ENCODE peak calls at places on chromosomes 3 and 15, in five cellular contexts. W is HepG2, Y is GM12878, K is K562, C is WTC11. R is an unnamed sample.

GRCh38 chr15:91911878-91912277 is 58.4 kb downstream of the SLCO3A1 start:
- DNase-seq in W (no peak), Y (no peak), K (no peak), C (no peak), R (no peak)

GRCh38 chr15:101676965-101677364 is 24.8 kb upstream of the TM2D3 start:
- DNase-seq in W (no peak), Y (no peak), K (no peak), C (no peak), R (no peak)

GRCh38 chr15:74680461-74680860 is 15.4 kb downstream of the EDC3 start:
- DNase-seq in W (no peak), Y (no peak), K (no peak), C (no peak), R (no peak)

GRCh38 chr3:167691366-167691765 is 37.6 kb upstream of the WDR49 start:
- DNase-seq in W (no peak), Y (peak), K (no peak), C (no peak), R (no peak)

GRCh38 chr15:20358066-20358780 is 183.4 kb downstream of the GOLGA6L6 start:
- DNase-seq in W (no peak), Y (no peak), K (no peak), C (peak), R (no peak)

GRCh38 chr3:182370949-182371348 is 422.4 kb upstream of the ATP11B start:
- DNase-seq in W (no peak), Y (no peak), K (no peak), C (no peak), R (peak)

GRCh38 chr3:9020396-9020795 is 57.1 kb upstream of the RAD18 start:
- DNase-seq in W (no peak), Y (no peak), K (no peak), C (no peak), R (no peak)

GRCh38 chr3:99344216-99344615 is 294.2 kb upstream of the COL8A1 start:
- DNase-seq in W (no peak), Y (no peak), K (no peak), C (no peak), R (no peak)

DNA sequence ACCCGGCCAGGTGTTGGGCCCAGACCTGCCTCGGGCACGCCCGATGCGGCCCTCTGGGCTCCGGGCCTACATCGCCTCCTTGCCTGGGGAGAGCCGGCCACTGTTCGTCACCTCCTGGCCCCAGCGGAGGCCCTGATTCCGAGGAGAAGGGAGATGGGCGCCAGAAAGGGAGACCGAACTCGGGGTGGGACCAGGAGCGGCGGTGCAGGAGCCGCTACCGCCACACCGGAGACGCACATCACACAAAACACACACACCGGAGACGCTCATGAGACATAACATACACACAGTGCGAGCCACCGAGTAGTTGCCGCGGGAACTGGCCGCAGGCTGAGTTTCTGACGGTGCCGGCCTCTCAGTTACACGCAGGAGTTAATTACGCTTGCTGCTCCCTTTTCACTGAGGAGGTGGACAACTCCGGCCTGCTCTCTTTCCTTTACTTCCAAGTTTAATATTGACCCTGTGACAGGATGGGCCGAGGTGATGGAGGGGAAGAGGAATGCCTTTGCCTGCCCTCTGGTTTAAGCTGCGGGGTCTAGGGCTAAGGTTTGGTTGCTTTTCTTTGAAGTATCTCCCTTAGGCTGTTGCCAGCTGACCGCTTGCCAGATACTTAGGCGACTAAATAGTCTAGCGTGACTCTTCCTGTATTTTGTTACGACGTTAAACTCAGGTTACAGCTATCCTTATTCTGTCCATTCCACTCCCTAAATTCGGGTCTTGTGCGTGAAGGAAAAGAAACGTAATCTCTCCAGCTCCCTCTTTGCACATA is 592 bp downstream of the PCNP start:
- DNase-seq in W (peak), Y (peak), K (peak), C (peak), R (no peak)
- TF ChIP-seq MAX in W (no peak), Y (no peak), K (no peak), C (no peak), R (no peak)

DNA sequence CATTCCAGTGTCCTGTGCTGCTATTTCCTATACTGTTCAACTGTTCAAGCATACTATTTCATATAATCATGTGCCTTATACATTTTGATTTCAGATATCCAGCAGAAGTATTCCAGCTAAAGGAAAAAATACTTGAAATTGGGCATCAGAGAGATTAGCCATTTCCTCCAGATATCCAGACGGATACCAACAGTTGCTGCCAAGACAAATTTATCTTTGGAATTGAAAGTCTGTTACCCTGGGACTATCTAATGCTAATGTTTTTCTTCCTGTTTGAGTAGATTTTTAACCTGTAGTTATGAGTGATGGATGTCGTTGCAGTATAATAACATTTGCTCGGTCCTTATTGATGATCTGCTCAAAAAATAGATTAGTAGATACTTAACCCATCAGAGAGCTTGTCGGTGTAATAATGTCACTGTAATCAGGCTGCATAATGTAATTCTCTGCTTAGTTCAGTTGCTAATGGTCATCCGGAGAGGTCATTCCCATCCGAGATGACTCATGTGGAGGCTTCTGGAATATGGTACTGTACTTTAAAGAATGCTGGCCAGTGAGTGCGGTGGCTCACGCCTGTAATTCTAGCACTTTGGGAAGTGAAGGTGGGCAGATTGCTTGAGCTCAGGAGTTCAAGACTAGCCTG is 51.5 kb downstream of the TIMP4 start:
- DNase-seq in W (no peak), Y (no peak), K (no peak), C (no peak), R (no peak)
- TF ChIP-seq MAX in W (no peak), Y (no peak), K (no peak), C (no peak), R (no peak)

DNA sequence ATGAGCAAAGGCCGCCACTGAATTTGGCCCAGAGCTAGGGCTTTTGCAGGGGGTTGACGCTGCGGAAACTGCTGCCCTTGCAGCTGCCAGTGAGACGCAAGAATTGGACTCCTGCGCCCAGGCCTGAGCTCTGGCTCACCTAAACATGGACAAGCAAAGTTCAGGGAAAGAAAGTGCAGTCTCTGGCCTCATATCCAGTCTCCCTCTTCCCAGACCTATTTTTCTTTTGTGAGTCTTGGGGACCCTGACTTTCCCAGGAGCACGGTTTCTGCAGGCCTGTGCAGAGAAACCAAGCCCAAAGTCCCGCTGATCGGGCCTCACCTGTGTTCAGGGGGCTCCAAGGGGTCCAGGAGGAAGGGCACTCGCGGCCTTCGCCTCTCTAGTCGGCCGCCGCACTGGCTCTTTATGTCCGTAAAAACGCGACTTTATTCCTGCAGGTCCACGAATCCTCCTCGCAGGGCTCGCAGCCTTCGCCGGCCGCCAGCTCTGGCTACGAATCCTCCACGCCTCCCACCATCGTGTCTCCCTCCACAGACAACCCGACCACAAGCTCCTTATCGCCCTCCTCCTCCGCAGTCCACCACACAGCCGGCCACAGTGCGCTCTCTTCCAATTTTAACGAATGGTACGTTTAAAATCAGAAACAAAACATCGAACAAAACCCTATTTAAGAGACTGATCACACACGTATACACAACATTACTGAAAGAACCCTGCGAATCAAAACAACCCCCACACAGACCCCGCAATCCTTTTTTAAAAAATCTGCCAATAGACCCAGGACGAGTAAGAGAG is 3.9 kb downstream of the ZIC1 start:
- DNase-seq in W (no peak), Y (no peak), K (no peak), C (peak), R (no peak)
- TF ChIP-seq MAX in W (no peak), Y (no peak), K (no peak), C (no peak), R (no peak)

GRCh38 chr15:64878708-64879107 is 33.0 kb upstream of the ANKDD1A start:
- DNase-seq in W (no peak), Y (no peak), K (no peak), C (no peak), R (no peak)

GRCh38 chr15:64883997-64884511 is 27.6 kb upstream of the ANKDD1A start:
- DNase-seq in W (no peak), Y (peak), K (no peak), C (no peak), R (no peak)

GRCh38 chr15:64877435-64877834 is 34.3 kb upstream of the ANKDD1A start:
- DNase-seq in W (no peak), Y (no peak), K (no peak), C (no peak), R (no peak)

GRCh38 chr15:64888336-64888735 is 23.4 kb upstream of the ANKDD1A start:
- DNase-seq in W (no peak), Y (no peak), K (no peak), C (no peak), R (no peak)

GRCh38 chr15:64883097-64883581 is 28.6 kb upstream of the ANKDD1A start:
- DNase-seq in W (no peak), Y (peak), K (no peak), C (no peak), R (no peak)
- TF ChIP-seq MAX in W (no peak), Y (no peak), K (no peak), C (no peak), R (no peak)

GRCh38 chr15:29242466-29243242 is 27.0 kb downstream of the NSMCE3 start:
- DNase-seq in W (no peak), Y (no peak), K (no peak), C (no peak), R (no peak)
- TF ChIP-seq MAX in W (no peak), Y (no peak), K (no peak), C (no peak), R (no peak)

DNA sequence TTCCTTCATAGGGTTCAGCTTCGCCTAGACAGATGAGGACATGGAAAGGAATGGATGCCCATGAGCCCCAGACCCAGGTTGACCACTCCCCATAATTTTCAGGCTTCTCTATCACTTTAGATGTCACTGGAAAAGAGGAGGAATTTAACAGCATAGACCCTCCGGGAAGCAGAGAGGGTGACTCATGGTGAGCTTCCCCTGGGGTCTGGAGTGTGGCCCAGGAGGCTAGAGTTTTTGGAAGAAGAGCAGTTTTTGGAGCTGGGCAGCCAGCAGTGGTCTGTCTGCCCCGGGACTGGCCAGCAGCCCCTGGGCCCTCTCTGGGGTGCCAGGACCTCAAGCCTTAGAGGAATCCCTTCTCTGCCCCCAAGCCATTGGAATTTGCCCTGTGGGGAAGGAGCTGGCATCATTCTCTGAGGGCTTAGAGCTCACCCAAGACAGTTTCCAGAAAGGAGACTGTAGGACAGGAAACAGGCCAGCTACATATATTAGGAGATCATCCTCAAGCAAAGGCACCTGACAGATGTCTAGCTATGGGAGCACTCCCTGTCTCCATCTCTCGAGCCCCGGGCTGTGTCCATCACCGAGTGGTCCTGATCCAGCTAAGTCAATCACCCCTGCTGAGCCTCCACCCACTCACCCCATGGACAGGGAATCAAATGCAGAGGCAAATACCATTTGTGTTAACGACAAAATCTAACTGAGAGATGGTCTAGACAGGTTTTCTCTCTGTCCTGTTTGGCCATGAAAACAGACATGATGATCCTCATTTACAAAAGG is 67.3 kb downstream of the MEGF11 start:
- DNase-seq in W (no peak), Y (no peak), K (no peak), C (no peak), R (no peak)
- TF ChIP-seq MAX in W (no peak), Y (no peak), K (no peak), C (no peak), R (no peak)

GRCh38 chr15:52569244-52569585 is 385 bp upstream of the ARPP19 start:
- DNase-seq in W (no peak), Y (no peak), K (no peak), C (no peak), R (no peak)

GRCh38 chr15:52566889-52567288 is 1.9 kb downstream of the ARPP19 start:
- DNase-seq in W (no peak), Y (no peak), K (peak), C (no peak), R (no peak)

GRCh38 chr15:52563499-52564060 is 5.2 kb downstream of the ARPP19 start:
- DNase-seq in W (no peak), Y (no peak), K (no peak), C (no peak), R (no peak)

GRCh38 chr15:52568569-52569243 is at the start of gene ARPP19:
- DNase-seq in W (peak), Y (peak), K (peak), C (peak), R (peak)

DNA sequence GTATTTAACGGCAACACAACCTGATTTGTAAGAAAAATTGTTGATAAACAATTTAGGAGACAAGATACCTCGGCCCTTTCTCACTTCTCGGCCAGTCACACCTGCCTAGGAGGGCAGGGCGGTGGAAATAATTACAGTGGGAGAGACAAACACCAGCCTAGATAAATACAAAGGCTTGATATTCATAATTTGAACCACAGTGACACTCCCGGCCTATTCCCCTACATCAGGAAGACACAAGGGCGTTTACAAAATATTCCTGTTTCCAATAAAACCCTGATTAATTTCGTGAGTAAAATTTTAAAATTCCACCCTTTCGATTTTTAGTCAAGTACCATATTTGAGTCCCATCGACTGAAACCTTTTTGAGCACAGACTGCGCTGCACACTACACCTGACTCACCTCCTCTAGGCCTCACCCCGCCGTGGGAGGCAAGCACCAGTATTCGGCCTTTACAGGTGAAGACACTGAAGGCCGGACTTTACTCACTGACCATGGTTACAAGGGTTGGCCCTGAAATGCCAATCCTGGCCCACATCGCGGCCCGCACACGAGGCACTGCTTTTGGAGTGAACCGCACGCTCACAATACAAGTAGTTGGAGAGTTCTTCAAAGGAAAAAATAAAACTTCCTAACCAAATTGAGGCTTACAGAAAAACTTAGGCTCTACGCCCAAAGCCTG is 803 bp downstream of the ARPP19 start:
- DNase-seq in W (peak), Y (no peak), K (peak), C (peak), R (peak)
- TF ChIP-seq MAX in W (peak), Y (no peak), K (no peak), C (no peak), R (no peak)